ENCODE peak calls at places on chromosomes 3 and 15, in nine cellular contexts. One of them, this sample, is unnamed.

GRCh38 chr3:168864107-168865021 is 768.6 kb upstream of the GOLIM4 start:
- DNase-seq in psoas muscle: no peak
- DNase-seq in NAMALWA: no peak
- DNase-seq in NCI-H2029 treated with DMSO at 0.1 percent for 48 hours: no peak
- DNase-seq in RPMI8226: no peak
- DNase-seq in neural progenitor cell: no peak
- DNase-seq in colonic mucosa: no peak
- DNase-seq in central memory CD4-positive, alpha-beta T cell: no peak
- DNase-seq in left cardiac atrium: no peak
- DNase-seq in this sample: no peak

GRCh38 chr3:12139111-12139511 is 19.6 kb downstream of the TIMP4 start:
- DNase-seq in psoas muscle: no peak
- DNase-seq in NAMALWA: peak
- DNase-seq in NCI-H2029 treated with DMSO at 0.1 percent for 48 hours: no peak
- DNase-seq in RPMI8226: no peak
- DNase-seq in neural progenitor cell: peak
- DNase-seq in colonic mucosa: no peak
- DNase-seq in central memory CD4-positive, alpha-beta T cell: no peak
- DNase-seq in left cardiac atrium: peak
- DNase-seq in this sample: no peak

GRCh38 chr3:10363935-10364334 is 43.0 kb upstream of the SEC13 start:
- DNase-seq in psoas muscle: no peak
- DNase-seq in NAMALWA: no peak
- DNase-seq in NCI-H2029 treated with DMSO at 0.1 percent for 48 hours: no peak
- DNase-seq in RPMI8226: no peak
- DNase-seq in neural progenitor cell: no peak
- DNase-seq in colonic mucosa: no peak
- DNase-seq in central memory CD4-positive, alpha-beta T cell: no peak
- DNase-seq in left cardiac atrium: no peak
- DNase-seq in this sample: no peak

GRCh38 chr3:179933079-179933478 is 103.7 kb downstream of the PEX5L start:
- DNase-seq in psoas muscle: no peak
- DNase-seq in NAMALWA: no peak
- DNase-seq in NCI-H2029 treated with DMSO at 0.1 percent for 48 hours: peak
- DNase-seq in RPMI8226: no peak
- DNase-seq in neural progenitor cell: no peak
- DNase-seq in colonic mucosa: no peak
- DNase-seq in central memory CD4-positive, alpha-beta T cell: no peak
- DNase-seq in left cardiac atrium: no peak
- DNase-seq in this sample: no peak

GRCh38 chr15:79376383-79376782 is 55.8 kb upstream of the MINAR1 start:
- DNase-seq in psoas muscle: no peak
- DNase-seq in NAMALWA: no peak
- DNase-seq in NCI-H2029 treated with DMSO at 0.1 percent for 48 hours: no peak
- DNase-seq in RPMI8226: no peak
- DNase-seq in neural progenitor cell: no peak
- DNase-seq in colonic mucosa: no peak
- DNase-seq in central memory CD4-positive, alpha-beta T cell: no peak
- DNase-seq in left cardiac atrium: no peak
- DNase-seq in this sample: no peak

GRCh38 chr3:21237638-21238037 is 513.4 kb downstream of the ZNF385D start:
- DNase-seq in psoas muscle: no peak
- DNase-seq in NAMALWA: no peak
- DNase-seq in NCI-H2029 treated with DMSO at 0.1 percent for 48 hours: no peak
- DNase-seq in RPMI8226: no peak
- DNase-seq in neural progenitor cell: no peak
- DNase-seq in colonic mucosa: no peak
- DNase-seq in central memory CD4-positive, alpha-beta T cell: no peak
- DNase-seq in left cardiac atrium: no peak
- DNase-seq in this sample: no peak

GRCh38 chr15:92653836-92654524 is 1.6 kb downstream of the FAM174B start:
- DNase-seq in psoas muscle: no peak
- DNase-seq in NAMALWA: no peak
- DNase-seq in NCI-H2029 treated with DMSO at 0.1 percent for 48 hours: peak
- DNase-seq in RPMI8226: peak
- DNase-seq in neural progenitor cell: peak
- DNase-seq in colonic mucosa: peak
- DNase-seq in central memory CD4-positive, alpha-beta T cell: no peak
- DNase-seq in left cardiac atrium: no peak
- DNase-seq in this sample: no peak

GRCh38 chr15:76146808-76147207 is 87.0 kb downstream of the TMEM266 start:
- DNase-seq in psoas muscle: no peak
- DNase-seq in NAMALWA: no peak
- DNase-seq in NCI-H2029 treated with DMSO at 0.1 percent for 48 hours: no peak
- DNase-seq in RPMI8226: no peak
- DNase-seq in neural progenitor cell: no peak
- DNase-seq in colonic mucosa: no peak
- DNase-seq in central memory CD4-positive, alpha-beta T cell: no peak
- DNase-seq in left cardiac atrium: no peak
- DNase-seq in this sample: no peak

GRCh38 chr3:71421820-71422566 is 161.5 kb downstream of the FOXP1 start:
- DNase-seq in psoas muscle: no peak
- DNase-seq in NAMALWA: peak
- DNase-seq in NCI-H2029 treated with DMSO at 0.1 percent for 48 hours: no peak
- DNase-seq in RPMI8226: no peak
- DNase-seq in neural progenitor cell: no peak
- DNase-seq in colonic mucosa: no peak
- DNase-seq in central memory CD4-positive, alpha-beta T cell: peak
- DNase-seq in left cardiac atrium: no peak
- DNase-seq in this sample: no peak

GRCh38 chr15:94177112-94177511 is 54.2 kb upstream of the MCTP2 start:
- DNase-seq in psoas muscle: no peak
- DNase-seq in NAMALWA: no peak
- DNase-seq in NCI-H2029 treated with DMSO at 0.1 percent for 48 hours: no peak
- DNase-seq in RPMI8226: no peak
- DNase-seq in neural progenitor cell: no peak
- DNase-seq in colonic mucosa: no peak
- DNase-seq in central memory CD4-positive, alpha-beta T cell: no peak
- DNase-seq in left cardiac atrium: no peak
- DNase-seq in this sample: no peak

GRCh38 chr3:56759532-56759931 is 42.2 kb downstream of the ARHGEF3 start:
- DNase-seq in psoas muscle: no peak
- DNase-seq in NAMALWA: no peak
- DNase-seq in NCI-H2029 treated with DMSO at 0.1 percent for 48 hours: no peak
- DNase-seq in RPMI8226: no peak
- DNase-seq in neural progenitor cell: no peak
- DNase-seq in colonic mucosa: no peak
- DNase-seq in central memory CD4-positive, alpha-beta T cell: no peak
- DNase-seq in left cardiac atrium: no peak
- DNase-seq in this sample: no peak

This sample was measured in heart left ventricle.